ENCODE peak calls at places on chromosomes 4 and X, in eight cellular contexts. C is lower leg skin, H is fibroblast of lung, N is foreskin keratinocyte, E is CD14-positive monocyte, A is NCI-H1105, B is choroid plexus epithelial cell, I is NCI-H1694. P is an unnamed sample.

GRCh38 chrX:95764972-95765451 is 919.6 kb upstream of the DIAPH2 start:
- DNase-seq in C (peak; percentile 12), E (no peak), N (peak; percentile 23), I (peak; percentile 25), H (peak; percentile 1), B (peak; percentile 56), A (peak; percentile 26), P (peak; percentile 21)

GRCh38 chr4:2673157-2673556 is 83.0 kb downstream of the TNIP2 start:
- DNase-seq in C (no peak), I (no peak), A (no peak), H (no peak), E (no peak), B (peak; percentile 40), N (no peak), P (no peak)

GRCh38 chrX:129695937-129696336 is 41.2 kb upstream of the APLN start:
- DNase-seq in N (no peak), I (no peak), E (no peak), C (no peak), H (no peak), B (no peak), A (no peak), P (no peak)

GRCh38 chr4:40292313-40292759 is 42.8 kb upstream of the CHRNA9 start:
- DNase-seq in H (peak; percentile 17), I (no peak), B (peak; percentile 53), N (peak; percentile 62), C (no peak), E (peak; percentile 58), A (no peak), P (peak; percentile 76)

GRCh38 chrX:15436220-15436619 is 52.0 kb upstream of the VEGFD start:
- DNase-seq in E (no peak), A (no peak), H (no peak), N (no peak), B (no peak), C (no peak), I (no peak), P (no peak)

GRCh38 chr4:119053997-119054396 is 81.6 kb upstream of the MYOZ2 start:
- DNase-seq in E (no peak), I (no peak), A (no peak), H (no peak), B (no peak), N (no peak), C (no peak), P (no peak)

GRCh38 chr4:61533140-61533539 is 333.0 kb downstream of the ADGRL3 start:
- DNase-seq in H (peak; percentile 77), E (no peak), B (no peak), N (peak; percentile 90), I (no peak), C (no peak), A (no peak), P (no peak)

GRCh38 chr4:29558789-29559188 is 1161.4 kb upstream of the PCDH7 start:
- DNase-seq in E (no peak), A (no peak), C (no peak), H (no peak), B (no peak), N (no peak), I (no peak), P (no peak)

P was measured in RPMI7951.